ENCODE peak calls at places on chromosome 11, in eight cellular contexts. One of them, this sample, is unnamed.

GRCh38 chr11:17469998-17470397 is 6.6 kb downstream of the ABCC8 start:
- DNase-seq in endodermal cell: no peak
- DNase-seq in neural progenitor cell: no peak
- DNase-seq in MM.1S: no peak
- DNase-seq in mesendoderm: no peak
- DNase-seq in adipocyte: no peak
- DNase-seq in Karpas-422: no peak
- DNase-seq in neuronal stem cell: no peak
- DNase-seq in this sample: no peak

GRCh38 chr11:132187814-132188213 is 817.4 kb downstream of the NTM start:
- DNase-seq in neural progenitor cell: no peak
- DNase-seq in mesendoderm: no peak
- DNase-seq in MM.1S: no peak
- DNase-seq in Karpas-422: no peak
- DNase-seq in endodermal cell: no peak
- DNase-seq in neuronal stem cell: no peak
- DNase-seq in adipocyte: peak; percentile 47
- DNase-seq in this sample: no peak

GRCh38 chr11:16381177-16381576 is 24.8 kb upstream of the SOX6 start:
- DNase-seq in mesendoderm: no peak
- DNase-seq in Karpas-422: no peak
- DNase-seq in neural progenitor cell: no peak
- DNase-seq in neuronal stem cell: no peak
- DNase-seq in adipocyte: peak; percentile 25
- DNase-seq in endodermal cell: no peak
- DNase-seq in MM.1S: no peak
- DNase-seq in this sample: no peak

GRCh38 chr11:2512431-2513407 is 67.9 kb downstream of the KCNQ1 start:
- DNase-seq in MM.1S: no peak
- DNase-seq in adipocyte: no peak
- DNase-seq in Karpas-422: no peak
- DNase-seq in endodermal cell: peak; percentile 41
- DNase-seq in mesendoderm: no peak
- DNase-seq in neuronal stem cell: no peak
- DNase-seq in neural progenitor cell: no peak
- DNase-seq in this sample: no peak

GRCh38 chr11:46724088-46724487 is 5.1 kb downstream of the F2 start:
- DNase-seq in adipocyte: no peak
- DNase-seq in mesendoderm: no peak
- DNase-seq in endodermal cell: no peak
- DNase-seq in neural progenitor cell: no peak
- DNase-seq in Karpas-422: no peak
- DNase-seq in MM.1S: no peak
- DNase-seq in neuronal stem cell: no peak
- DNase-seq in this sample: no peak

GRCh38 chr11:70250876-70251275 is 19.6 kb upstream of the PPFIA1 start:
- DNase-seq in mesendoderm: no peak
- DNase-seq in neural progenitor cell: no peak
- DNase-seq in Karpas-422: no peak
- DNase-seq in adipocyte: no peak
- DNase-seq in endodermal cell: no peak
- DNase-seq in neuronal stem cell: no peak
- DNase-seq in MM.1S: no peak
- DNase-seq in this sample: no peak

GRCh38 chr11:62961017-62961416 is 23.8 kb downstream of the SLC22A6 start:
- DNase-seq in neural progenitor cell: no peak
- DNase-seq in Karpas-422: peak; percentile 19
- DNase-seq in endodermal cell: no peak
- DNase-seq in mesendoderm: no peak
- DNase-seq in adipocyte: no peak
- DNase-seq in neuronal stem cell: no peak
- DNase-seq in MM.1S: no peak
- DNase-seq in this sample: no peak

GRCh38 chr11:72136677-72137255 is 1.2 kb downstream of the FOLR3 start:
- DNase-seq in adipocyte: no peak
- DNase-seq in mesendoderm: no peak
- DNase-seq in neural progenitor cell: no peak
- DNase-seq in endodermal cell: no peak
- DNase-seq in MM.1S: no peak
- DNase-seq in Karpas-422: no peak
- DNase-seq in neuronal stem cell: no peak
- DNase-seq in this sample: no peak

DNA sequence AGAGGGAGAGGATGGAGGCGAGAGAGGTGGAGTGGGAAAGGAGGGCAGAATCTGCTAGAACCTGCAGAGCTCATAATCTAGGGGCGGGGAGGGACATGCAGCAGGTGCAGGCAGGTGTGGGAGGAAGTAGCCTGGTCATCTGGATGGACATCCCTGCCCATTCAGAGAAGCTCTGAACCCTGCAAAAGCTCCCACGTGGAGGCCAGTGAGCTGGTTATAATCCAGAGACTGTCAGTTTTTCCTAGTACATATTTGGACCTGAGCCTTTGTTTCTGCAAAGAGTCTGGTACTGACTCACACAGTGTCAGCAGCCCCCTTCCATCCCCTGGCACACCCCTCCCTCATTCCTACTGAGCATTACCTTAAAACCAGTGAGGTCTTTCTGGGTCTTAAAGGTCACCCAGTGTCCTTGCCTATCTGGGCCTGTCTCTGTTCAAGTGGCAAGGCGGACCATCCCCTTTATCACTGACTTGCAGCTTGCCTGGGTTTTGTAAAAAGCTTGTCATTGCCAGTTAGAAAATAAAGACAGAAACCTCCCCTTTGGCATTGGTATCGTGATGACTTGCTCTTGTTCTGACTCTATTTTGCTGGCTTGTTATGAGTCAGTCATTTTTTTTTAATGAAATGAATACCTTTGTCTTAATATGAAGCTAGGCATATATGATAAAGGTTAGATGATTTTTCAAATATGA is 26.1 kb downstream of the PTPRJ start:
- DNase-seq in Karpas-422: no peak
- DNase-seq in adipocyte: peak; percentile 62
- DNase-seq in MM.1S: no peak
- DNase-seq in neural progenitor cell: no peak
- DNase-seq in mesendoderm: no peak
- DNase-seq in neuronal stem cell: no peak
- DNase-seq in endodermal cell: no peak
- DNase-seq in this sample: no peak
- H3K9ac ChIP-seq in Karpas-422: peak overlapping the region; percentile 54
- H3K9ac ChIP-seq in adipocyte: peak overlapping the region; percentile 3
- H3K9ac ChIP-seq in MM.1S: no peak overlapping the region
- H3K9ac ChIP-seq in neural progenitor cell: no peak overlapping the region
- H3K9ac ChIP-seq in mesendoderm: no peak overlapping the region
- H3K9ac ChIP-seq in neuronal stem cell: no peak overlapping the region
- H3K9ac ChIP-seq in endodermal cell: no peak overlapping the region
- H3K9ac ChIP-seq in this sample: no peak overlapping the region

GRCh38 chr11:73293356-73293936 is 14.6 kb upstream of the ARHGEF17 start:
- DNase-seq in MM.1S: no peak
- DNase-seq in Karpas-422: no peak
- DNase-seq in neural progenitor cell: no peak
- DNase-seq in mesendoderm: no peak
- DNase-seq in adipocyte: no peak
- DNase-seq in endodermal cell: no peak
- DNase-seq in neuronal stem cell: no peak
- DNase-seq in this sample: no peak

GRCh38 chr11:73291781-73292180 is 16.3 kb upstream of the ARHGEF17 start:
- DNase-seq in endodermal cell: no peak
- DNase-seq in mesendoderm: no peak
- DNase-seq in Karpas-422: no peak
- DNase-seq in neural progenitor cell: no peak
- DNase-seq in neuronal stem cell: no peak
- DNase-seq in MM.1S: no peak
- DNase-seq in adipocyte: no peak
- DNase-seq in this sample: no peak

GRCh38 chr11:73291196-73291595 is 16.9 kb upstream of the ARHGEF17 start:
- DNase-seq in MM.1S: no peak
- DNase-seq in Karpas-422: no peak
- DNase-seq in neuronal stem cell: no peak
- DNase-seq in neural progenitor cell: no peak
- DNase-seq in endodermal cell: no peak
- DNase-seq in mesendoderm: no peak
- DNase-seq in adipocyte: no peak
- DNase-seq in this sample: no peak

GRCh38 chr11:73290536-73290935 is 17.5 kb upstream of the ARHGEF17 start:
- DNase-seq in neuronal stem cell: no peak
- DNase-seq in neural progenitor cell: no peak
- DNase-seq in adipocyte: no peak
- DNase-seq in mesendoderm: no peak
- DNase-seq in Karpas-422: no peak
- DNase-seq in endodermal cell: no peak
- DNase-seq in MM.1S: no peak
- DNase-seq in this sample: no peak

GRCh38 chr11:73292481-73292880 is 15.6 kb upstream of the ARHGEF17 start:
- DNase-seq in neuronal stem cell: no peak
- DNase-seq in adipocyte: no peak
- DNase-seq in mesendoderm: no peak
- DNase-seq in Karpas-422: no peak
- DNase-seq in MM.1S: no peak
- DNase-seq in neural progenitor cell: no peak
- DNase-seq in endodermal cell: no peak
- DNase-seq in this sample: no peak
- H3K4me3 ChIP-seq in neuronal stem cell: no peak overlapping the region
- H3K4me3 ChIP-seq in adipocyte: no peak overlapping the region
- H3K4me3 ChIP-seq in mesendoderm: no peak overlapping the region
- H3K4me3 ChIP-seq in Karpas-422: no peak overlapping the region
- H3K4me3 ChIP-seq in MM.1S: no peak overlapping the region
- H3K4me3 ChIP-seq in neural progenitor cell: no peak overlapping the region
- H3K4me3 ChIP-seq in endodermal cell: no peak overlapping the region
- H3K4me3 ChIP-seq in this sample: no peak overlapping the region

GRCh38 chr11:12087075-12087775 is 23.2 kb upstream of the MICAL2 start:
- DNase-seq in adipocyte: peak; percentile 72
- DNase-seq in Karpas-422: no peak
- DNase-seq in neuronal stem cell: no peak
- DNase-seq in MM.1S: peak; percentile 62
- DNase-seq in neural progenitor cell: no peak
- DNase-seq in endodermal cell: no peak
- DNase-seq in mesendoderm: peak; percentile 66
- DNase-seq in this sample: no peak

GRCh38 chr11:12089041-12089440 is 21.3 kb upstream of the MICAL2 start:
- DNase-seq in MM.1S: no peak
- DNase-seq in endodermal cell: no peak
- DNase-seq in Karpas-422: no peak
- DNase-seq in neuronal stem cell: no peak
- DNase-seq in neural progenitor cell: no peak
- DNase-seq in adipocyte: no peak
- DNase-seq in mesendoderm: no peak
- DNase-seq in this sample: no peak

GRCh38 chr11:12089473-12089872 is 20.9 kb upstream of the MICAL2 start:
- DNase-seq in mesendoderm: no peak
- DNase-seq in neural progenitor cell: no peak
- DNase-seq in adipocyte: no peak
- DNase-seq in endodermal cell: no peak
- DNase-seq in MM.1S: no peak
- DNase-seq in neuronal stem cell: no peak
- DNase-seq in Karpas-422: no peak
- DNase-seq in this sample: no peak

GRCh38 chr11:12088047-12088481 is 22.3 kb upstream of the MICAL2 start:
- DNase-seq in mesendoderm: peak; percentile 51
- DNase-seq in neuronal stem cell: no peak
- DNase-seq in adipocyte: peak; percentile 59
- DNase-seq in endodermal cell: no peak
- DNase-seq in Karpas-422: no peak
- DNase-seq in neural progenitor cell: no peak
- DNase-seq in MM.1S: no peak
- DNase-seq in this sample: no peak

DNA sequence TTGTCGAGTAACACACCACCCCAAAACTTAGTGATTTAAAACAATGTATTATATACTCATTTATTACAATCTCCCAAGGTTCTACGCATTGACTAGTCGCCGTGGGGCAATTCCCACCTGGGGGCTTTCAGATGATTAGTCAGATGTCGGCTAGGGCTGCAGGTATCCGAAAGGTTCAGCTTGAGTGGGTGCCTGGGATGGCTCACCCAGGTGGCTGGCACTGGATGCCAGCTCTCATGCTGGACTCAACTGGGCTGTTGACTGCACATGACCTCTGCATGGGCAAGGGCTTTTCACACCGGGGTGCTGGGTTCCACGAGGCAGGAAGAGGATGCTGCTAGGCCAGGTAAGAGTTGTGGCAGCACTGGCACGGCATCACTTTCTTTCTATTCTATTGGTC is 21.9 kb upstream of the MICAL2 start:
- DNase-seq in neuronal stem cell: no peak
- DNase-seq in Karpas-422: no peak
- DNase-seq in adipocyte: no peak
- DNase-seq in MM.1S: no peak
- DNase-seq in neural progenitor cell: no peak
- DNase-seq in endodermal cell: no peak
- DNase-seq in mesendoderm: no peak
- DNase-seq in this sample: no peak
- H3K9ac ChIP-seq in neuronal stem cell: no peak overlapping the region
- H3K9ac ChIP-seq in Karpas-422: no peak overlapping the region
- H3K9ac ChIP-seq in adipocyte: peak overlapping the region; percentile 84
- H3K9ac ChIP-seq in MM.1S: no peak overlapping the region
- H3K9ac ChIP-seq in neural progenitor cell: no peak overlapping the region
- H3K9ac ChIP-seq in endodermal cell: no peak overlapping the region
- H3K9ac ChIP-seq in mesendoderm: no peak overlapping the region
- H3K9ac ChIP-seq in this sample: no peak overlapping the region

GRCh38 chr11:30452114-30452513 is 129.2 kb downstream of the ARL14EP start:
- DNase-seq in Karpas-422: no peak
- DNase-seq in endodermal cell: no peak
- DNase-seq in mesendoderm: no peak
- DNase-seq in neuronal stem cell: no peak
- DNase-seq in MM.1S: no peak
- DNase-seq in neural progenitor cell: no peak
- DNase-seq in adipocyte: no peak
- DNase-seq in this sample: no peak

GRCh38 chr11:30453705-30454104 is 130.8 kb downstream of the ARL14EP start:
- DNase-seq in endodermal cell: peak; percentile 61
- DNase-seq in MM.1S: no peak
- DNase-seq in Karpas-422: no peak
- DNase-seq in mesendoderm: no peak
- DNase-seq in neuronal stem cell: no peak
- DNase-seq in neural progenitor cell: peak; percentile 17
- DNase-seq in adipocyte: no peak
- DNase-seq in this sample: no peak

GRCh38 chr11:30452842-30453241 is 129.9 kb downstream of the ARL14EP start:
- DNase-seq in endodermal cell: no peak
- DNase-seq in neuronal stem cell: no peak
- DNase-seq in neural progenitor cell: no peak
- DNase-seq in adipocyte: no peak
- DNase-seq in Karpas-422: no peak
- DNase-seq in mesendoderm: no peak
- DNase-seq in MM.1S: no peak
- DNase-seq in this sample: no peak

GRCh38 chr11:30451167-30451566 is 128.3 kb downstream of the ARL14EP start:
- DNase-seq in neuronal stem cell: no peak
- DNase-seq in MM.1S: no peak
- DNase-seq in adipocyte: no peak
- DNase-seq in neural progenitor cell: peak; percentile 25
- DNase-seq in mesendoderm: peak; percentile 39
- DNase-seq in endodermal cell: peak; percentile 70
- DNase-seq in Karpas-422: no peak
- DNase-seq in this sample: no peak

DNA sequence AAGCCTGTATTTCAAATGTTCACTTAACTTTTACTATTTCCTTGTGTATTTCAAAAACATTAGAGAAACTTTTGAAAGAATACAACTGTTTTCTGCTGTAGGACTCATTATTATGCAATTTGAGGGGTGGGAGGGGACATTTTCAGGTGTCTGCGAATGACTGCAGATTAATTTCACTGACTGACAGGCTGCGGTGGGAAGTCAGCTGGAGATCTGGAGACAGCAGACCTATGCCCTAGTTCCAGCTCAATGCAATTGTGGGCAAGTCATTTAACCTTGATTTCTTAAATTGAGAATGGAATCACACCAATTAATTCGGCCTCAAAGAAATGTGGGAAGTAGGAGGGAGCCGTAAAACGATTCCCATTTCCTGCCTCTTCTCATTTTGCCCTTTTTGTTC is 128.7 kb downstream of the ARL14EP start:
- DNase-seq in endodermal cell: no peak
- DNase-seq in mesendoderm: no peak
- DNase-seq in adipocyte: no peak
- DNase-seq in Karpas-422: no peak
- DNase-seq in MM.1S: no peak
- DNase-seq in neuronal stem cell: no peak
- DNase-seq in neural progenitor cell: no peak
- DNase-seq in this sample: no peak
- H3K4me3 ChIP-seq in endodermal cell: no peak overlapping the region
- H3K4me3 ChIP-seq in mesendoderm: no peak overlapping the region
- H3K4me3 ChIP-seq in adipocyte: no peak overlapping the region
- H3K4me3 ChIP-seq in Karpas-422: no peak overlapping the region
- H3K4me3 ChIP-seq in MM.1S: no peak overlapping the region
- H3K4me3 ChIP-seq in neuronal stem cell: no peak overlapping the region
- H3K4me3 ChIP-seq in neural progenitor cell: no peak overlapping the region
- H3K4me3 ChIP-seq in this sample: no peak overlapping the region

This sample was measured in SK-N-MC.